ENCODE peak calls at places on chromosome 13, in five cellular contexts. Q, O, X, H and K are unnamed samples.

GRCh38 chr13:20118268-20119140 is 42.3 kb downstream of the GJA3 start:
- DNase-seq in Q (peak; percentile 70), O (no peak), X (peak; percentile 64), H (no peak), K (peak; percentile 55)

GRCh38 chr13:50676602-50677001 is 166.9 kb downstream of the DLEU7 start:
- DNase-seq in H (peak; percentile 70), X (no peak), O (peak; percentile 44), Q (no peak), K (peak; percentile 75)

GRCh38 chr13:21879263-21879914 is 208.5 kb downstream of the FGF9 start:
- DNase-seq in X (no peak), H (no peak), O (no peak), Q (no peak), K (no peak)

GRCh38 chr13:111361046-111361872 is 40.8 kb downstream of the TEX29 start:
- DNase-seq in Q (no peak), X (no peak), O (no peak), H (no peak), K (no peak)

GRCh38 chr13:101618440-101619187 is 166.1 kb downstream of the ITGBL1 start:
- DNase-seq in Q (no peak), O (no peak), H (no peak), X (no peak), K (no peak)

GRCh38 chr13:110610955-110611595 is 4.3 kb upstream of the NAXD start:
- DNase-seq in O (peak; percentile 21), Q (no peak), H (no peak), X (no peak), K (no peak)

GRCh38 chr13:91264484-91264883 is 83.0 kb upstream of the MIR17HG start:
- DNase-seq in H (no peak), O (no peak), X (no peak), Q (no peak), K (no peak)

GRCh38 chr13:23753523-23753922 is 135.7 kb downstream of the MIPEP start:
- DNase-seq in X (no peak), H (no peak), O (peak; percentile 68), Q (no peak), K (no peak)

GRCh38 chr13:101211261-101211660 is 205.0 kb downstream of the NALCN start:
- DNase-seq in X (no peak), H (peak; percentile 30), O (peak; percentile 72), Q (no peak), K (peak; percentile 58)

GRCh38 chr13:98273824-98274786 is 97.0 kb upstream of the RNF113B start:
- DNase-seq in H (no peak), O (peak; percentile 40), Q (peak; percentile 50), X (no peak), K (no peak)

GRCh38 chr13:112741185-112741755 is 51.4 kb downstream of the ATP11A start:
- DNase-seq in H (no peak), Q (no peak), O (no peak), X (no peak), K (no peak)

GRCh38 chr13:21823416-21823815 is 152.5 kb downstream of the FGF9 start:
- DNase-seq in Q (no peak), X (no peak), O (no peak), H (no peak), K (no peak)

GRCh38 chr13:62960723-62961122 is 1545.1 kb upstream of the PCDH20 start:
- DNase-seq in X (no peak), H (no peak), O (no peak), Q (no peak), K (no peak)

GRCh38 chr13:106490887-106491321 is 44.6 kb downstream of the EFNB2 start:
- DNase-seq in O (no peak), Q (no peak), H (no peak), X (no peak), K (no peak)

GRCh38 chr13:45500492-45501174 is 35.9 kb downstream of the COG3 start:
- DNase-seq in X (no peak), Q (no peak), O (peak; percentile 96), H (peak; percentile 87), K (peak; percentile 90)

GRCh38 chr13:29362849-29363604 is 232.5 kb downstream of the SLC7A1 start:
- DNase-seq in O (peak; percentile 44), H (peak; percentile 25), X (no peak), Q (peak; percentile 81), K (peak; percentile 41)

GRCh38 chr13:73059460-73060250 is 850 bp downstream of the KLF5 start:
- DNase-seq in Q (peak; percentile 72), X (peak; percentile 85), H (peak; percentile 18), O (peak; percentile 10), K (peak; percentile 15)

GRCh38 chr13:23159587-23160240 is 21.1 kb upstream of the SGCG start:
- DNase-seq in O (no peak), X (no peak), H (no peak), Q (peak; percentile 53), K (no peak)

GRCh38 chr13:50529154-50529882 is 314.2 kb downstream of the DLEU7 start:
- DNase-seq in Q (peak; percentile 67), X (peak; percentile 90), H (peak; percentile 71), O (peak; percentile 89), K (peak; percentile 84)

GRCh38 chr13:112972867-112973576 is 4.0 kb downstream of the MCF2L start:
- DNase-seq in O (no peak), X (peak; percentile 50), Q (no peak), H (no peak), K (no peak)

GRCh38 chr13:51444922-51445321 is 7.9 kb downstream of the INTS6 start:
- DNase-seq in H (peak; percentile 20), Q (no peak), X (no peak), O (peak; percentile 68), K (peak; percentile 75)

GRCh38 chr13:54356209-54356608 is 1327.6 kb downstream of the OLFM4 start:
- DNase-seq in X (no peak), Q (no peak), H (no peak), O (no peak), K (no peak)

GRCh38 chr13:54361460-54361859 is 1332.8 kb downstream of the OLFM4 start:
- DNase-seq in X (no peak), H (no peak), Q (no peak), O (no peak), K (no peak)

GRCh38 chr13:54356849-54357248 is 1328.2 kb downstream of the OLFM4 start:
- DNase-seq in O (no peak), X (no peak), H (no peak), Q (no peak), K (no peak)

DNA sequence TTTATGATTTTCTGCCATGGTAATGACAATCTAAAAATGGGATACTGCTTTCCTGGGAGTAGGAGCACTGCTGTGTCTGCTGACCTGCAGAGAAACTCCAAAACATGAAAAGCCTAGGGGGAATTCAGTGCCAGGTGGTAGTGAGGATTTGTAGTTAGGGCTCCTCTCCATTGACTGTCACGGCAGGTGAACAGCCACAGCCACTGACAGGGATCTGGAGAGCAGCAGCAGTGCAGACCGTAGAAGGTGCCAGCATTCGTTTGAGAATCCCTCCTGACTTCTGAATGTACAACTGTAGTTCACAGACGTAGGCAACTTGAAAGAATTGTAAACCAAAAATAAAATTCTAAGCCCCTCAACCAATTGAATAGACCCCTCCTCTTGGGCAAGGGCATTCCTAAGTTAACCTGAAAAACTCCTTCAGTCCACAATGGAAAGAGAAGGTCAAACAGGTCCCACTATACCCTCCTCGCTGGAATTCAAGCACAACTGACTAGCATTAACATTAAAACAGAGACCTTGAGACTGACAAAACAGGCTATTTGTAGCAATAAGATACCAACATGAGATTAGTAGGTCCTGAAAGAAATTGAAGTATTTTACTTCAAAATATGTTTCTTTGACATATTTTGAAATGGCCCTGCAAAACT is 1328.8 kb downstream of the OLFM4 start:
- DNase-seq in O (no peak), H (no peak), Q (peak; percentile 39), X (no peak), K (no peak)
- TF ChIP-seq CTCF in O (no peak), H (no peak), Q (no peak), X (no peak), K (no peak)

GRCh38 chr13:55516610-55517009 is 1624.1 kb upstream of the PRR20A start:
- DNase-seq in O (no peak), H (no peak), Q (no peak), X (no peak), K (no peak)

DNA sequence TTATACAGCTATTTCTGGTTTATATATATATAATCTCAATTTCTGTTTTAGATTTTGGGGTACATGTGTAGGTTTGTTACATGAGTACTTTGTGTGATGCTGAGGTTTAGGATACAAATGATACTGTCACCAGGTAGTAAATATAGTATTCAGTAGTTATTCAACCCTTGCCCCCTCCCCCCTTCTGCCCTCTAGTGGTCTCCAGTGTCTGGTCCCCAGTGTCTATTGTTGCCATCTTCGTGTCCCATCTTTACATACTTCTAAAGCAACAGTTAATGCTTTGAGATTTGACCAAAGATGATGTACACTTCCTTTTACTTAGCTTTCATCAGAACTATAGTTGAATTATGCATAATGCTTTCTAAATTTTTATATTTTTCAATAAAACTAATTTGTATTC is 1623.4 kb upstream of the PRR20A start:
- DNase-seq in Q (peak; percentile 41), H (no peak), X (no peak), O (no peak), K (no peak)
- TF ChIP-seq CTCF in Q (peak; percentile 83), H (no peak), X (no peak), O (no peak), K (no peak)

GRCh38 chr13:59476376-59476775 is 687.4 kb downstream of the DIAPH3 start:
- DNase-seq in H (no peak), Q (no peak), O (peak; percentile 17), X (no peak), K (no peak)

GRCh38 chr13:59475911-59476310 is 687.8 kb downstream of the DIAPH3 start:
- DNase-seq in Q (no peak), H (no peak), X (no peak), O (no peak), K (no peak)

GRCh38 chr13:59479629-59480028 is 684.1 kb downstream of the DIAPH3 start:
- DNase-seq in Q (peak; percentile 80), O (no peak), H (no peak), X (no peak), K (no peak)

GRCh38 chr13:59478908-59479307 is 684.8 kb downstream of the DIAPH3 start:
- DNase-seq in O (no peak), X (no peak), Q (no peak), H (no peak), K (no peak)

GRCh38 chr13:59477011-59477410 is 686.7 kb downstream of the DIAPH3 start:
- DNase-seq in Q (no peak), O (no peak), X (no peak), H (no peak), K (no peak)
- TF ChIP-seq CTCF in Q (peak; percentile 70), O (peak; percentile 26), X (no peak), H (peak; percentile 12), K (peak; percentile 32)

GRCh38 chr13:30932481-30933333 is at the start of gene TEX26:
- DNase-seq in H (no peak), O (no peak), X (peak; percentile 59), Q (peak; percentile 88), K (no peak)
- TF ChIP-seq CTCF in H (no peak), O (no peak), X (no peak), Q (peak; percentile 49), K (no peak)

DNA sequence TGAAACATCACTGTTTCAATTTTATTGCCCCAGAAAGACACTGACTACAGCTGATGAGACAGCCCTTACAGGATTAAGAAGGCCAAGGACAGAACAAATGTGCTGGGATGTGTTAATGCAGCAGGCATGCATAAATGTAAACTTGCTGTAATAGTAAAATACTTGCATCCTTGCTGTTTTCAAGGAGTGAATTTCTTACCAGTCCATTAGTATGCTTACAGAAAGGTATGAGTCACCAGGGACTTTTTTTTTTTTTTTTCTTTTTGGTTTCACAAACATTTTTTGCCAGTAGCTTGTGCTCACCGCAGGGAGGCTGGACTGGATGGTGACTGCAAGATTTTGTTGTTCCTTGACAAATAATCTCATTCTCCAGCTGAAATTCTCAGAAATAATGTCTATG is 55.1 kb downstream of the GPR180 start:
- DNase-seq in H (peak; percentile 93), O (peak; percentile 99), Q (no peak), X (no peak), K (peak; percentile 98)
- TF ChIP-seq CTCF in H (peak; percentile 4), O (peak; percentile 21), Q (no peak), X (no peak), K (peak; percentile 42)